ENCODE peak calls at places on chromosomes 13 and 19, in eight cellular contexts. One of them, this sample, is unnamed.

GRCh38 chr13:85204668-85205344 is 594.4 kb downstream of the SLITRK6 start:
- DNase-seq in neural progenitor cell: no peak
- DNase-seq in CD4-positive, CD25-positive, alpha-beta regulatory T cell: no peak
- DNase-seq in GM23248: no peak
- DNase-seq in uterus: no peak
- DNase-seq in left ventricle myocardium inferior: no peak
- DNase-seq in tibial nerve: no peak
- DNase-seq in iPS DF 6.9: no peak
- DNase-seq in this sample: no peak

GRCh38 chr19:53818756-53819155 is 5.4 kb downstream of the NLRP12 start:
- DNase-seq in GM23248: no peak
- DNase-seq in neural progenitor cell: no peak
- DNase-seq in iPS DF 6.9: no peak
- DNase-seq in tibial nerve: no peak
- DNase-seq in CD4-positive, CD25-positive, alpha-beta regulatory T cell: no peak
- DNase-seq in uterus: no peak
- DNase-seq in left ventricle myocardium inferior: no peak
- DNase-seq in this sample: no peak

GRCh38 chr13:29969286-29969685 is 118.9 kb upstream of the UBL3 start:
- DNase-seq in neural progenitor cell: no peak
- DNase-seq in iPS DF 6.9: no peak
- DNase-seq in tibial nerve: no peak
- DNase-seq in left ventricle myocardium inferior: no peak
- DNase-seq in CD4-positive, CD25-positive, alpha-beta regulatory T cell: no peak
- DNase-seq in GM23248: peak
- DNase-seq in uterus: peak
- DNase-seq in this sample: no peak

GRCh38 chr13:41079725-41080124 is 18.4 kb downstream of the WBP4 start:
- DNase-seq in neural progenitor cell: no peak
- DNase-seq in tibial nerve: no peak
- DNase-seq in uterus: no peak
- DNase-seq in GM23248: no peak
- DNase-seq in left ventricle myocardium inferior: no peak
- DNase-seq in iPS DF 6.9: no peak
- DNase-seq in CD4-positive, CD25-positive, alpha-beta regulatory T cell: no peak
- DNase-seq in this sample: no peak

GRCh38 chr19:40806385-40807146 is 7.6 kb downstream of the EGLN2 start:
- DNase-seq in uterus: peak
- DNase-seq in left ventricle myocardium inferior: peak
- DNase-seq in CD4-positive, CD25-positive, alpha-beta regulatory T cell: peak
- DNase-seq in neural progenitor cell: peak
- DNase-seq in iPS DF 6.9: peak
- DNase-seq in tibial nerve: peak
- DNase-seq in GM23248: peak
- DNase-seq in this sample: peak

GRCh38 chr19:58054792-58055482 is 4.1 kb upstream of the ZNF135 start:
- DNase-seq in iPS DF 6.9: no peak
- DNase-seq in uterus: peak
- DNase-seq in neural progenitor cell: peak
- DNase-seq in left ventricle myocardium inferior: peak
- DNase-seq in tibial nerve: no peak
- DNase-seq in GM23248: peak
- DNase-seq in CD4-positive, CD25-positive, alpha-beta regulatory T cell: no peak
- DNase-seq in this sample: no peak

GRCh38 chr19:45598267-45599011 is 3.6 kb downstream of the GPR4 start:
- DNase-seq in tibial nerve: no peak
- DNase-seq in uterus: no peak
- DNase-seq in iPS DF 6.9: no peak
- DNase-seq in CD4-positive, CD25-positive, alpha-beta regulatory T cell: no peak
- DNase-seq in left ventricle myocardium inferior: peak
- DNase-seq in GM23248: peak
- DNase-seq in neural progenitor cell: no peak
- DNase-seq in this sample: no peak

GRCh38 chr19:13022111-13022858 is 27.0 kb downstream of the NFIX start:
- DNase-seq in GM23248: peak
- DNase-seq in left ventricle myocardium inferior: peak
- DNase-seq in CD4-positive, CD25-positive, alpha-beta regulatory T cell: no peak
- DNase-seq in neural progenitor cell: no peak
- DNase-seq in tibial nerve: no peak
- DNase-seq in uterus: peak
- DNase-seq in iPS DF 6.9: no peak
- DNase-seq in this sample: peak

GRCh38 chr19:7294571-7295212 is 478 bp upstream of the INSR start:
- DNase-seq in neural progenitor cell: peak
- DNase-seq in tibial nerve: peak
- DNase-seq in GM23248: peak
- DNase-seq in uterus: peak
- DNase-seq in iPS DF 6.9: no peak
- DNase-seq in left ventricle myocardium inferior: peak
- DNase-seq in CD4-positive, CD25-positive, alpha-beta regulatory T cell: no peak
- DNase-seq in this sample: peak

GRCh38 chr13:47288546-47288945 is 391.7 kb upstream of the HTR2A start:
- DNase-seq in neural progenitor cell: no peak
- DNase-seq in left ventricle myocardium inferior: no peak
- DNase-seq in GM23248: no peak
- DNase-seq in tibial nerve: no peak
- DNase-seq in uterus: no peak
- DNase-seq in CD4-positive, CD25-positive, alpha-beta regulatory T cell: no peak
- DNase-seq in iPS DF 6.9: no peak
- DNase-seq in this sample: no peak

GRCh38 chr19:7272856-7273578 is 21.2 kb downstream of the INSR start:
- DNase-seq in CD4-positive, CD25-positive, alpha-beta regulatory T cell: no peak
- DNase-seq in iPS DF 6.9: no peak
- DNase-seq in uterus: no peak
- DNase-seq in GM23248: peak
- DNase-seq in neural progenitor cell: no peak
- DNase-seq in tibial nerve: no peak
- DNase-seq in left ventricle myocardium inferior: no peak
- DNase-seq in this sample: no peak

GRCh38 chr19:4016486-4016885 is 8.9 kb downstream of the PIAS4 start:
- DNase-seq in tibial nerve: no peak
- DNase-seq in uterus: no peak
- DNase-seq in neural progenitor cell: no peak
- DNase-seq in left ventricle myocardium inferior: no peak
- DNase-seq in iPS DF 6.9: no peak
- DNase-seq in GM23248: no peak
- DNase-seq in CD4-positive, CD25-positive, alpha-beta regulatory T cell: no peak
- DNase-seq in this sample: no peak

GRCh38 chr19:52660981-52661380 is 22.8 kb upstream of the ZNF83 start:
- DNase-seq in GM23248: no peak
- DNase-seq in neural progenitor cell: no peak
- DNase-seq in tibial nerve: no peak
- DNase-seq in left ventricle myocardium inferior: no peak
- DNase-seq in iPS DF 6.9: no peak
- DNase-seq in CD4-positive, CD25-positive, alpha-beta regulatory T cell: no peak
- DNase-seq in uterus: no peak
- DNase-seq in this sample: no peak

GRCh38 chr13:27339299-27339698 is 68.7 kb downstream of the RASL11A start:
- DNase-seq in GM23248: peak
- DNase-seq in neural progenitor cell: peak
- DNase-seq in CD4-positive, CD25-positive, alpha-beta regulatory T cell: no peak
- DNase-seq in left ventricle myocardium inferior: no peak
- DNase-seq in uterus: no peak
- DNase-seq in iPS DF 6.9: no peak
- DNase-seq in tibial nerve: no peak
- DNase-seq in this sample: peak

GRCh38 chr13:82566864-82567263 is 1315.4 kb downstream of the SLITRK1 start:
- DNase-seq in tibial nerve: no peak
- DNase-seq in GM23248: no peak
- DNase-seq in left ventricle myocardium inferior: no peak
- DNase-seq in iPS DF 6.9: no peak
- DNase-seq in uterus: no peak
- DNase-seq in CD4-positive, CD25-positive, alpha-beta regulatory T cell: no peak
- DNase-seq in neural progenitor cell: no peak
- DNase-seq in this sample: no peak

GRCh38 chr13:75469087-75469486 is 12.9 kb downstream of the TBC1D4 start:
- DNase-seq in left ventricle myocardium inferior: no peak
- DNase-seq in neural progenitor cell: peak
- DNase-seq in CD4-positive, CD25-positive, alpha-beta regulatory T cell: no peak
- DNase-seq in uterus: no peak
- DNase-seq in GM23248: no peak
- DNase-seq in iPS DF 6.9: no peak
- DNase-seq in tibial nerve: no peak
- DNase-seq in this sample: no peak

GRCh38 chr19:55467236-55468053 is 2.9 kb upstream of the C19orf85 start:
- DNase-seq in iPS DF 6.9: no peak
- DNase-seq in left ventricle myocardium inferior: peak
- DNase-seq in uterus: peak
- DNase-seq in neural progenitor cell: peak
- DNase-seq in tibial nerve: peak
- DNase-seq in CD4-positive, CD25-positive, alpha-beta regulatory T cell: peak
- DNase-seq in GM23248: peak
- DNase-seq in this sample: peak

GRCh38 chr19:2550431-2551171 is 74.7 kb downstream of the GADD45B start:
- DNase-seq in GM23248: peak
- DNase-seq in CD4-positive, CD25-positive, alpha-beta regulatory T cell: no peak
- DNase-seq in uterus: no peak
- DNase-seq in left ventricle myocardium inferior: peak
- DNase-seq in neural progenitor cell: no peak
- DNase-seq in iPS DF 6.9: no peak
- DNase-seq in tibial nerve: no peak
- DNase-seq in this sample: no peak

GRCh38 chr19:42284641-42285341 is 15.7 kb downstream of the CIC start:
- DNase-seq in GM23248: peak
- DNase-seq in left ventricle myocardium inferior: no peak
- DNase-seq in iPS DF 6.9: no peak
- DNase-seq in uterus: peak
- DNase-seq in CD4-positive, CD25-positive, alpha-beta regulatory T cell: no peak
- DNase-seq in neural progenitor cell: peak
- DNase-seq in tibial nerve: no peak
- DNase-seq in this sample: no peak

GRCh38 chr19:42284066-42284501 is 15.0 kb downstream of the CIC start:
- DNase-seq in left ventricle myocardium inferior: peak
- DNase-seq in CD4-positive, CD25-positive, alpha-beta regulatory T cell: peak
- DNase-seq in uterus: peak
- DNase-seq in tibial nerve: peak
- DNase-seq in neural progenitor cell: peak
- DNase-seq in GM23248: peak
- DNase-seq in iPS DF 6.9: no peak
- DNase-seq in this sample: peak

GRCh38 chr19:42282810-42283247 is 13.8 kb downstream of the CIC start:
- DNase-seq in tibial nerve: no peak
- DNase-seq in GM23248: no peak
- DNase-seq in CD4-positive, CD25-positive, alpha-beta regulatory T cell: no peak
- DNase-seq in iPS DF 6.9: no peak
- DNase-seq in neural progenitor cell: no peak
- DNase-seq in uterus: no peak
- DNase-seq in left ventricle myocardium inferior: no peak
- DNase-seq in this sample: no peak

GRCh38 chr19:42282036-42282762 is 13.1 kb downstream of the CIC start:
- DNase-seq in tibial nerve: no peak
- DNase-seq in neural progenitor cell: peak
- DNase-seq in iPS DF 6.9: no peak
- DNase-seq in uterus: peak
- DNase-seq in left ventricle myocardium inferior: no peak
- DNase-seq in CD4-positive, CD25-positive, alpha-beta regulatory T cell: no peak
- DNase-seq in GM23248: peak
- DNase-seq in this sample: no peak

GRCh38 chr19:42283248-42284065 is 14.4 kb downstream of the CIC start:
- DNase-seq in left ventricle myocardium inferior: peak
- DNase-seq in tibial nerve: peak
- DNase-seq in iPS DF 6.9: no peak
- DNase-seq in GM23248: peak
- DNase-seq in CD4-positive, CD25-positive, alpha-beta regulatory T cell: peak
- DNase-seq in neural progenitor cell: peak
- DNase-seq in uterus: peak
- DNase-seq in this sample: peak
- H3K4me3 ChIP-seq in left ventricle myocardium inferior: peak
- H3K4me3 ChIP-seq in tibial nerve: peak
- H3K4me3 ChIP-seq in iPS DF 6.9: peak
- H3K4me3 ChIP-seq in GM23248: peak
- H3K4me3 ChIP-seq in CD4-positive, CD25-positive, alpha-beta regulatory T cell: peak
- H3K4me3 ChIP-seq in neural progenitor cell: peak
- H3K4me3 ChIP-seq in uterus: peak
- H3K4me3 ChIP-seq in this sample: peak

DNA sequence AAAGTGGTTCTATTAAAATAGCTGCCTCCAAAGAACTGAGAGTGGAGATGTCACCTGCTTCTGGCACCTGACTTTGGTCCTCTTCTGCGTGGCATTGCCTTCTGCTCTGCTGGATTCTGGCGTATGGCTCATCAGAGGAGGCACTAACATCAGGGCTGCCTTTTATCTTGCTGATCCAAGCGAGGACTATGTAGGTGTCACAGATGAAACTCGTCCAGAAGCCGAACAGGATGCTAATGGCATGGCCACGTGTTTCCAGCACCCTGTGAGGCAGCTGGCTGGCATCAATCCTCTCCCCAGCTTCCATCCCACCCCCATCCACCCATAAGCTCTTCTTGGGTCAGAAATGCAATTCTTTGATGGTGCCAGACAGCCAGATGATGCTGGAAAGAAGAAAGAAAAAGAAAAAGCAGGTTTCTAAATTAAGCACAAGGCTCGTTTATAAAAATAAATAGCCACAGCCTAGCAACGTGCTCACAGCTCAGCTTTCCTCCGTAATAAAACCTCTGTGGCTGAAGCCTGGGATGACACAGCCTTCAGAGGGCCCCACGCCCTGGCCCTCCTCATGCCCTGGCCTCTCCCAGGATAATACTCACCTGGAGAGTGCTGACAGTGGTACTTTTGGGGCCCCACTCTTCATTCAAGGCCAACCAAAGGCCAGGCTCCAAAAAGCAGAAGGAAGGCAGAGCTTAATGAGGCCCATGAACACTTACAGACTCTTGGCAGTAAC is 212.9 kb upstream of the SERP2 start:
- DNase-seq in tibial nerve: no peak
- DNase-seq in GM23248: no peak
- DNase-seq in iPS DF 6.9: no peak
- DNase-seq in uterus: peak
- DNase-seq in left ventricle myocardium inferior: no peak
- DNase-seq in CD4-positive, CD25-positive, alpha-beta regulatory T cell: no peak
- DNase-seq in neural progenitor cell: no peak
- DNase-seq in this sample: no peak
- H3K27ac ChIP-seq in tibial nerve: no peak
- H3K27ac ChIP-seq in GM23248: no peak
- H3K27ac ChIP-seq in iPS DF 6.9: no peak
- H3K27ac ChIP-seq in uterus: peak
- H3K27ac ChIP-seq in left ventricle myocardium inferior: peak
- H3K27ac ChIP-seq in CD4-positive, CD25-positive, alpha-beta regulatory T cell: no peak
- H3K27ac ChIP-seq in neural progenitor cell: no peak
- H3K27ac ChIP-seq in this sample: no peak

GRCh38 chr13:78215458-78215857 is 296.8 kb upstream of the EDNRB start:
- DNase-seq in neural progenitor cell: no peak
- DNase-seq in iPS DF 6.9: no peak
- DNase-seq in tibial nerve: no peak
- DNase-seq in CD4-positive, CD25-positive, alpha-beta regulatory T cell: no peak
- DNase-seq in left ventricle myocardium inferior: no peak
- DNase-seq in GM23248: no peak
- DNase-seq in uterus: no peak
- DNase-seq in this sample: no peak
- H3K4me3 ChIP-seq in neural progenitor cell: no peak
- H3K4me3 ChIP-seq in iPS DF 6.9: no peak
- H3K4me3 ChIP-seq in tibial nerve: no peak
- H3K4me3 ChIP-seq in CD4-positive, CD25-positive, alpha-beta regulatory T cell: no peak
- H3K4me3 ChIP-seq in left ventricle myocardium inferior: no peak
- H3K4me3 ChIP-seq in GM23248: no peak
- H3K4me3 ChIP-seq in uterus: no peak
- H3K4me3 ChIP-seq in this sample: no peak

DNA sequence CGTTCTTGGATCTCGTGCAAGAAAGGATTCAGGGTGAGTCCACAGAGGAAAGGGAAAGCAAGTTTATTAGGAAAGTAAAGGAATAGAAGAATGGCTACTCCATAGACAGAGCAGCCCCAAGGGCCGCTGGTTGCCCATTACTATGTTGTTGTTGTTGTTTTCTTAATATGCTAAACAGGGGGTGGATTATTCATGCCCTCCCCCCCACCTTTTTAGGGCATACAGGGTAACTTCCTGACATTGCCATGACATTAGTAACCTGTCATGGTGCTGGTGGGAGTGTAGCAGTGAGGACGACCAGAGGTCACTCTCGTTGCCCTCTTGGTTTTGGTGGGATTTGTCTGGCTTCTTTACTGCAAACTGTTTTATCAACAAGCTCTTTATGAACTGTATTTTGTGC is 29.1 kb upstream of the PCDH9 start:
- DNase-seq in GM23248: no peak
- DNase-seq in tibial nerve: no peak
- DNase-seq in left ventricle myocardium inferior: no peak
- DNase-seq in uterus: no peak
- DNase-seq in CD4-positive, CD25-positive, alpha-beta regulatory T cell: no peak
- DNase-seq in neural progenitor cell: no peak
- DNase-seq in iPS DF 6.9: no peak
- DNase-seq in this sample: no peak
- H3K27ac ChIP-seq in GM23248: no peak
- H3K27ac ChIP-seq in tibial nerve: no peak
- H3K27ac ChIP-seq in left ventricle myocardium inferior: no peak
- H3K27ac ChIP-seq in uterus: no peak
- H3K27ac ChIP-seq in CD4-positive, CD25-positive, alpha-beta regulatory T cell: no peak
- H3K27ac ChIP-seq in neural progenitor cell: no peak
- H3K27ac ChIP-seq in iPS DF 6.9: no peak
- H3K27ac ChIP-seq in this sample: no peak

This sample was measured in small intestine.